ENCODE peak calls at places on chromosome 10, in five cellular contexts. E is fibroblast of pulmonary artery, S is neural progenitor cell, Y is astrocyte of the cerebellum, C is HFF-Myc. G is an unnamed sample.

GRCh38 chr10:112491144-112491543 is 44.1 kb downstream of the VTI1A start:
- DNase-seq in E (peak), S (no peak), Y (no peak), C (no peak), G (peak)

GRCh38 chr10:29545122-29545521 is 89.6 kb downstream of the SVIL start:
- DNase-seq in E (no peak), S (no peak), Y (no peak), C (no peak), G (no peak)

GRCh38 chr10:30103595-30104310 is 44.4 kb upstream of the JCAD start:
- DNase-seq in E (no peak), S (no peak), Y (no peak), C (no peak), G (no peak)

GRCh38 chr10:119428789-119429188 is 113.7 kb downstream of the RGS10 start:
- DNase-seq in E (no peak), S (no peak), Y (no peak), C (no peak), G (no peak)

GRCh38 chr10:62054408-62054807 is 152.9 kb downstream of the ARID5B start:
- DNase-seq in E (no peak), S (no peak), Y (no peak), C (no peak), G (no peak)

GRCh38 chr10:114356786-114357588 is 47.3 kb downstream of the AFAP1L2 start:
- DNase-seq in E (no peak), S (no peak), Y (peak), C (peak), G (peak)

GRCh38 chr10:42984035-42984610 is 92.7 kb upstream of the RET start:
- DNase-seq in E (no peak), S (no peak), Y (no peak), C (no peak), G (no peak)

GRCh38 chr10:89707372-89707771 is 6.0 kb downstream of the KIF20B start:
- DNase-seq in E (no peak), S (no peak), Y (no peak), C (no peak), G (no peak)

GRCh38 chr10:124721295-124722052 is 22.7 kb downstream of the FAM53B start:
- DNase-seq in E (no peak), S (no peak), Y (no peak), C (no peak), G (peak)

GRCh38 chr10:3395487-3395886 is 222.9 kb upstream of the PITRM1 start:
- DNase-seq in E (no peak), S (no peak), Y (no peak), C (no peak), G (no peak)

GRCh38 chr10:60461688-60462087 is 72.0 kb upstream of the ANK3 start:
- DNase-seq in E (no peak), S (peak), Y (no peak), C (no peak), G (no peak)

GRCh38 chr10:26869528-26869927 is 8.8 kb upstream of the ABI1 start:
- DNase-seq in E (peak), S (no peak), Y (no peak), C (no peak), G (no peak)

GRCh38 chr10:87842220-87842641 is 21.1 kb downstream of the KLLN start:
- DNase-seq in E (peak), S (no peak), Y (no peak), C (no peak), G (peak)

GRCh38 chr10:3173173-3173878 is 744 bp upstream of the PITRM1 start:
- DNase-seq in E (no peak), S (no peak), Y (no peak), C (no peak), G (no peak)

GRCh38 chr10:623477-624311 is 65.8 kb downstream of the DIP2C start:
- DNase-seq in E (no peak), S (no peak), Y (no peak), C (no peak), G (no peak)

DNA sequence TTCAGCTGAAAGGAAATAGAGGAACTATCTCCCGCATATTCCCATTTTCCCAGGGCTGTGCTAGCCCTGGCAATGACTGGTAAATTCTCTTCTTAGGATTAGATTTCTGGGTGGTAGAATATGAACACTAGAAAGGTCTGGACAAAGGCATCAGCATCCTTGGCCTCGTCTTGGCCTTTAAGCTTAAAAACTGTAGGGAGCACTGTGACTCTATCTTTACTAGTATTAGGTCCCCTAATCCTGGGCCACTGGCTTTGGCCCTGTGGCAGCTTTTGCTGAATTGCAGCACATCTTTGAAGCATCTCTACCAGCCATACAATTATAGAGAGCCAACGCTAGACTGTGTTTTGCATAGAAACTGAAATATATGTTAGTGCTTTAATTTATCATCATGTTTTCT is 41.5 kb upstream of the EBLN1 start:
- DNase-seq in E (peak), S (peak), Y (no peak), C (no peak), G (peak)
- TF ChIP-seq CTCF in E (peak), S (peak), Y (no peak), C (no peak), G (peak)

DNA sequence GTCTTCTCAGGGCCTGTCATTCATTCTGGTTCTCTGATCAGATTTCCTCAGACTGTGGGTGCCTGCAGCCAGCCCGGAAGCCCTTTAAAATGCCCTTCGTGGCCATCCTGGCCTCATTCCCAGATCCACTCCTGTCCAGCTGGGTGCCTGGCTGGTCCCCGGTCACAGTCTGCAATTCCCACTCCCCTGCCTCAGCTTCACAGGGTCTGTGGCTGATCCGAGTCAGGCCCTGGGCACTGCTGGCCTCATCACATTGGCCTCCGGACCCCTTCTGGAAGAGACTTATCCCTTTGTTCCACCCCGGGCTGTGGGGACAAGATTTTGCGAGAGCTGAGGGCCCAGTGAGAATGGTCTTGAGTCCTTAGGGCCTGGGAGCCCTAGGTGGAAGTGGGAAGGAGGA is 12.1 kb downstream of the DOCK1 start:
- DNase-seq in E (no peak), S (no peak), Y (no peak), C (no peak), G (no peak)
- H3K4me3 ChIP-seq in E (no peak), S (no peak), Y (no peak), C (no peak), G (no peak)

GRCh38 chr10:68208424-68209042 is 23.4 kb downstream of the ATOH7 start:
- DNase-seq in E (peak), S (peak), Y (peak), C (peak), G (peak)
- TF ChIP-seq CTCF in E (peak), S (peak), Y (peak), C (peak), G (peak)

GRCh38 chr10:6221971-6222751 is 19.4 kb downstream of the PFKFB3 start:
- DNase-seq in E (no peak), S (no peak), Y (no peak), C (no peak), G (no peak)
- H3K4me3 ChIP-seq in E (no peak), S (no peak), Y (no peak), C (no peak), G (no peak)

G was measured in choroid plexus epithelial cell.